ENCODE peak calls at places on chromosomes 5 and 9, in five cellular contexts. K is heart right ventricle, M is pancreas, Z is foreskin keratinocyte, O is GM10248. T is an unnamed sample.

GRCh38 chr9:68619636-68620035 is 79.0 kb upstream of the TMEM252 start:
- DNase-seq in O (no peak), Z (no peak), K (no peak), M (no peak), T (no peak)

GRCh38 chr9:123360161-123361085 is 4.4 kb downstream of the CRB2 start:
- DNase-seq in O (peak; percentile 84), K (no peak), M (peak; percentile 54), Z (no peak), T (peak; percentile 93)

GRCh38 chr9:113650207-113651131 is 186.9 kb downstream of the RGS3 start:
- DNase-seq in M (peak; percentile 12), K (no peak), O (no peak), Z (peak; percentile 59), T (no peak)

GRCh38 chr5:123455640-123456039 is 32.4 kb upstream of the CEP120 start:
- DNase-seq in K (no peak), Z (no peak), M (no peak), O (peak; percentile 15), T (no peak)

GRCh38 chr5:139501376-139501775 is 18.8 kb upstream of the STING1 start:
- DNase-seq in Z (no peak), M (no peak), K (no peak), O (no peak), T (no peak)

GRCh38 chr9:38018964-38019602 is 49.9 kb downstream of the SHB start:
- DNase-seq in M (peak; percentile 70), O (no peak), Z (peak; percentile 64), K (no peak), T (no peak)

GRCh38 chr5:127564002-127564769 is 46.7 kb downstream of the PRRC1 start:
- DNase-seq in K (no peak), Z (peak; percentile 37), M (peak; percentile 39), O (peak; percentile 42), T (no peak)

GRCh38 chr5:148826082-148826971 is at the start of gene ADRB2:
- DNase-seq in K (peak; percentile 94), O (peak; percentile 85), Z (peak; percentile 98), M (peak; percentile 97), T (peak; percentile 88)

GRCh38 chr5:67591491-67591890 is 394.9 kb upstream of the CD180 start:
- DNase-seq in K (no peak), Z (no peak), M (no peak), O (no peak), T (no peak)

GRCh38 chr9:114889802-114890224 is 40.6 kb downstream of the TNFSF8 start:
- DNase-seq in K (no peak), Z (no peak), O (no peak), M (no peak), T (no peak)

GRCh38 chr5:151721087-151721646 is 34.5 kb upstream of the SPARC start:
- DNase-seq in O (peak; percentile 56), K (no peak), M (no peak), Z (no peak), T (no peak)

GRCh38 chr5:59367791-59368394 is 525.6 kb downstream of the PDE4D start:
- DNase-seq in Z (peak; percentile 44), M (peak; percentile 31), K (no peak), O (peak; percentile 16), T (no peak)

GRCh38 chr5:125503958-125504357 is 757.5 kb upstream of the ZNF608 start:
- DNase-seq in O (no peak), M (peak; percentile 15), K (no peak), Z (no peak), T (no peak)

GRCh38 chr5:117337064-117337749 is 762.6 kb upstream of the SEMA6A start:
- DNase-seq in O (no peak), K (no peak), Z (no peak), M (no peak), T (no peak)

GRCh38 chr5:144191998-144192397 is 21.3 kb downstream of the KCTD16 start:
- DNase-seq in O (peak; percentile 75), Z (peak; percentile 73), K (no peak), M (no peak), T (no peak)

GRCh38 chr9:88694625-88695024 is 159.6 kb downstream of the NXNL2 start:
- DNase-seq in M (no peak), O (no peak), K (no peak), Z (no peak), T (no peak)

GRCh38 chr9:3299872-3300271 is 225.9 kb downstream of the RFX3 start:
- DNase-seq in Z (no peak), K (no peak), M (no peak), O (peak; percentile 39), T (no peak)

GRCh38 chr9:99720455-99721050 is 101.1 kb upstream of the NR4A3 start:
- DNase-seq in O (peak; percentile 24), M (no peak), Z (no peak), K (no peak), T (no peak)

DNA sequence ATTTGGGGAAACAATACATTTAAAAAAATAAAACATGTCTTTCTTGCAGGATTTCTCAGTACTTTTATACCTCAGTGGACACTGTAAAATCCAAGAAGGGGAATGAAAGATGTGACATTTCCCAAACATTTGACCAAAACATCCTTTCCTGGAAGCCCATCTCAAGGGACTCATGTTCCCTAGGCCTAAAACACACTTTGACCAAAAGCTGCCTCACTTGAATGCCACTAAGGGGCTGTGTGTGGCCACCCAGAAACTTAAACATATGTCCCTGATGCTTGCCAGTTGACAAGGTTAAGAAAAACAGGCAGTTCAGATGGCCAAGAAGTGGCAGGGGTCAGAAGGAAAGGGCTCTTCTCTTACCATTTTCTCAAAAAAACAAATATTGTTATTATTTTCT is 73.6 kb downstream of the EPB41L4B start:
- DNase-seq in Z (no peak), K (no peak), O (no peak), M (no peak), T (no peak)
- TF ChIP-seq CTCF in Z (no peak), K (no peak), O (no peak), M (no peak), T (no peak)

GRCh38 chr5:35212006-35212982 is 18.0 kb downstream of the PRLR start:
- DNase-seq in M (no peak), O (peak; percentile 33), K (no peak), Z (no peak), T (no peak)

GRCh38 chr5:35214051-35214450 is 16.2 kb downstream of the PRLR start:
- DNase-seq in Z (no peak), M (no peak), K (no peak), O (no peak), T (no peak)

GRCh38 chr5:35209862-35210261 is 20.4 kb downstream of the PRLR start:
- DNase-seq in M (no peak), Z (no peak), K (no peak), O (no peak), T (no peak)

GRCh38 chr5:35218981-35219380 is 11.3 kb downstream of the PRLR start:
- DNase-seq in O (no peak), M (no peak), K (no peak), Z (no peak), T (no peak)

GRCh38 chr5:35213608-35214007 is 16.7 kb downstream of the PRLR start:
- DNase-seq in M (no peak), K (no peak), Z (peak; percentile 57), O (no peak), T (no peak)
- TF ChIP-seq CTCF in M (no peak), K (no peak), Z (peak; percentile 35), O (no peak), T (no peak)

GRCh38 chr9:117160254-117160653 is 254.6 kb downstream of the ASTN2 start:
- DNase-seq in K (no peak), O (no peak), Z (no peak), M (no peak), T (no peak)
- TF ChIP-seq CTCF in K (peak; percentile 8), O (no peak), Z (peak; percentile 48), M (no peak), T (peak; percentile 29)

DNA sequence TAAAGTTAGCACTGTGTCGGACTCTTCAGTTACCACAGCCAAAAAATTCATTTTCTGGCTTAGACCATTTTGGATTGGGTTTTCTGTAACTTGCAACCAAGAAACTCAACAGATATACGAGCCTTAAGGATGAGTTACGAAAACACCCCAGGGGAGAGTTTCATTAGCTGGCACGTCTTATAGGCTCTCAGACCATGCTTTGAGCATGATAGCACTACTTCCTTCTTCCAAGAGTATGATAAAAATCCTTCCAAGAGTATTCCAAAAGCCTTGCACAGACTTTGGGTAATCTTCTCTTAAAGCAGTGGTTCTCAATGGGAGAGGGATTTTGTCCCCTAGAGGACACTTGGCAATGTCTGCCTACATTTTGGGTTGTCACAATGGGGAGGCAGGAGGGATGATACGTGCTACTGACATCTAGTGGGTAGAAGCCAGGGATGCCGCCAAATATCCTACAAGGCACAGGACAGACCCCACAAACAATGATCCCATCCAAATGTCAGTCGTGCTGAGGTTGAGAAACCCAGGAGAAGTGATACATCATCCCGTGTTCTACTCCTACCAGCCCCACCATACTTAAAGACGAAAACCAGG is 64.8 kb downstream of the SMIM23 start:
- DNase-seq in M (no peak), K (no peak), Z (no peak), O (no peak), T (no peak)
- TF ChIP-seq CTCF in M (no peak), K (peak; percentile 18), Z (peak; percentile 56), O (no peak), T (peak; percentile 68)

GRCh38 chr5:132661231-132662003 is 3.4 kb downstream of the IL13 start:
- DNase-seq in K (no peak), O (peak; percentile 66), Z (no peak), M (no peak), T (no peak)
- TF ChIP-seq CTCF in K (no peak), O (peak; percentile 32), Z (peak; percentile 29), M (no peak), T (no peak)

GRCh38 chr5:141934099-141934844 is 10.6 kb downstream of the DELE1 start:
- DNase-seq in O (no peak), Z (no peak), K (peak; percentile 53), M (no peak), T (no peak)
- TF ChIP-seq CTCF in O (no peak), Z (peak; percentile 24), K (no peak), M (no peak), T (no peak)

DNA sequence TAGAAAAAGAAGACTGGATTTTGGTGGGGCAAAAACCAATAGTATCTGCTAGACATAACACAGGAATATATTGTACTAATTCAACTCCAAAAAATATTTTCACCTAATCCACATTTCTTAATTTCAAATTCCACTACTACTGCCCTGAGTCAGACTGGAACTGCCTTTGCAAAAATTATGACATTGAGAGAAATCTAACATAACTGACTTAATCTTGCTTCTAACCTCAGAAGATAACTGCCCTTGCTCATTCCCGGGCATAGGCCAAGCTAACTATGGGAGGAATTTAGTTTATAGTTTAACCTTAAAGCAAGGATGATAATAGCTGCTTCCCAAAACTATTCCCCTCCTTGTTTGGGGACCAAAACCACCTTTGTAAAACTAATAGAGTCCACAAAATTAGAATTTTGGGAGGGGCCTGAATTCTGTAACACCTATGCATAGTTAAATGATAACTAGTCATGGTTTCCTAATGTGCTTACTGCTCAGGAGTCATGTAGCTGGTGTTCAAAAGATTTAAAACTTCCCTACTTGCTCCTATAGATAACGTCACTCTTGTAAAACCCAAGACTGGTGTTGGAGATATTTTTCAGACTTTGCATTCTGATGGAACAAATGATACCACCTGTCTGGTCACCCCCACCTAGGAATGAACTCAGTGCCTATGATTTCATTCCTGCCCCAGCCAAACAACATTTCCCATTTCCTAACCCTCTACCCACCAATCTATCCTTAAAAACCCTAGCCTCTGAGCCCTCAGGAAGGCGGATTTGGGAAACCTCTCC is 14.1 kb upstream of the TXN start:
- DNase-seq in M (no peak), O (no peak), K (no peak), Z (no peak), T (no peak)
- TF ChIP-seq CTCF in M (no peak), O (no peak), K (no peak), Z (no peak), T (no peak)